ENCODE peak calls at places on chromosomes 16 and 17, in ten cellular contexts. G is AG10803; Y is mammary epithelial cell; T is NCI-H345; M is stimulated activated CD4-positive, alpha-beta T cell treated with anti-CD3 and anti-CD28 coated beads, TNF-alpha, amount 100 ng/mL, for 24 hours; B is HTR-8/SVneo; C is T-helper 1 cell; S is GM12892; N is heart right ventricle; X is smooth muscle cell of the brain vasculature. P is an unnamed sample.
A peak's percentile ranks its signal among the peaks of the same experiment; 100 is the strongest.

GRCh38 chr17:48412841-48413240 is 17.2 kb downstream of the SKAP1 start:
- DNase-seq in G (no peak), Y (peak; percentile 8), T (no peak), M (no peak), B (no peak), C (no peak), S (no peak), N (no peak), X (no peak), P (no peak)

GRCh38 chr16:88401604-88402246 is 19.0 kb downstream of the ZNF469 start:
- DNase-seq in G (no peak), Y (no peak), T (no peak), M (no peak), B (no peak), C (no peak), S (no peak), N (no peak), X (no peak), P (no peak)

GRCh38 chr16:87099001-87099740 is 218.0 kb downstream of the C16orf95 start:
- DNase-seq in G (no peak), Y (no peak), T (no peak), M (no peak), B (no peak), C (no peak), S (no peak), N (no peak), X (no peak), P (no peak)

GRCh38 chr17:35315283-35315682 is 58.1 kb downstream of the SLFN11 start:
- DNase-seq in G (peak; percentile 91), Y (peak; percentile 90), T (no peak), M (no peak), B (peak; percentile 54), C (no peak), S (no peak), N (peak; percentile 18), X (no peak), P (no peak)

GRCh38 chr17:44409309-44410028 is 20.0 kb upstream of the ITGA2B start:
- DNase-seq in G (no peak), Y (no peak), T (no peak), M (no peak), B (no peak), C (no peak), S (no peak), N (no peak), X (no peak), P (no peak)

GRCh38 chr16:55495616-55496289 is 13.1 kb upstream of the LPCAT2 start:
- DNase-seq in G (peak; percentile 93), Y (peak; percentile 77), T (no peak), M (no peak), B (no peak), C (no peak), S (no peak), N (no peak), X (no peak), P (no peak)

GRCh38 chr16:23182675-23183485 is at the start of gene SCNN1G:
- DNase-seq in G (no peak), Y (peak; percentile 12), T (peak; percentile 54), M (no peak), B (no peak), C (no peak), S (no peak), N (peak; percentile 27), X (no peak), P (no peak)

GRCh38 chr17:81869221-81870154 is 1.6 kb downstream of the ARHGDIA start:
- DNase-seq in G (peak; percentile 31), Y (no peak), T (no peak), M (no peak), B (no peak), C (no peak), S (peak; percentile 78), N (peak; percentile 58), X (no peak), P (no peak)

GRCh38 chr17:36117505-36118382 is 14.1 kb downstream of the CCL4 start:
- DNase-seq in G (no peak), Y (no peak), T (no peak), M (peak; percentile 32), B (no peak), C (no peak), S (no peak), N (no peak), X (no peak), P (no peak)

GRCh38 chr16:57045694-57046381 is 46.5 kb upstream of the CPNE2 start:
- DNase-seq in G (peak; percentile 62), Y (no peak), T (no peak), M (no peak), B (peak; percentile 77), C (no peak), S (peak; percentile 47), N (peak; percentile 73), X (peak; percentile 35), P (peak; percentile 62)

GRCh38 chr17:68740555-68741447 is 139.6 kb upstream of the FAM20A start:
- DNase-seq in G (no peak), Y (no peak), T (no peak), M (no peak), B (no peak), C (no peak), S (no peak), N (no peak), X (no peak), P (no peak)

GRCh38 chr16:73068546-73069401 is 20.8 kb upstream of the ZFHX3 start:
- DNase-seq in G (peak; percentile 92), Y (peak; percentile 85), T (peak; percentile 27), M (no peak), B (peak; percentile 83), C (no peak), S (no peak), N (peak; percentile 57), X (no peak), P (no peak)

GRCh38 chr16:59604331-59604730 is 870.2 kb upstream of the GOT2 start:
- DNase-seq in G (peak; percentile 59), Y (peak; percentile 39), T (no peak), M (no peak), B (no peak), C (no peak), S (no peak), N (no peak), X (no peak), P (no peak)

GRCh38 chr17:48747445-48748363 is 19.2 kb upstream of the HOXB13 start:
- DNase-seq in G (no peak), Y (no peak), T (no peak), M (no peak), B (no peak), C (no peak), S (no peak), N (no peak), X (no peak), P (no peak)

GRCh38 chr17:42028791-42029127 is 8.9 kb downstream of the NKIRAS2 start:
- DNase-seq in G (no peak), Y (no peak), T (no peak), M (no peak), B (no peak), C (no peak), S (no peak), N (no peak), X (no peak), P (no peak)

GRCh38 chr16:11251525-11252481 is 4.2 kb downstream of the SOCS1 start:
- DNase-seq in G (peak; percentile 61), Y (no peak), T (no peak), M (peak; percentile 73), B (no peak), C (peak; percentile 58), S (no peak), N (no peak), X (no peak), P (no peak)

GRCh38 chr17:62597920-62598319 is 29.6 kb upstream of the MRC2 start:
- DNase-seq in G (peak; percentile 78), Y (no peak), T (no peak), M (no peak), B (no peak), C (no peak), S (no peak), N (no peak), X (no peak), P (no peak)

GRCh38 chr16:75750516-75750915 is 24.2 kb upstream of the CPHXL start:
- DNase-seq in G (no peak), Y (no peak), T (no peak), M (no peak), B (no peak), C (no peak), S (no peak), N (no peak), X (no peak), P (no peak)

GRCh38 chr16:55033225-55034156 is 102.8 kb downstream of the IRX5 start:
- DNase-seq in G (no peak), Y (no peak), T (no peak), M (no peak), B (no peak), C (no peak), S (no peak), N (no peak), X (no peak), P (no peak)

GRCh38 chr17:44930667-44931066 is 15.4 kb upstream of the GFAP start:
- DNase-seq in G (no peak), Y (no peak), T (no peak), M (no peak), B (no peak), C (no peak), S (no peak), N (no peak), X (no peak), P (no peak)

GRCh38 chr16:88597856-88598491 is 27.8 kb downstream of the ZC3H18 start:
- DNase-seq in G (no peak), Y (no peak), T (no peak), M (no peak), B (no peak), C (no peak), S (no peak), N (no peak), X (no peak), P (no peak)

GRCh38 chr17:75526555-75527270 is 1.2 kb downstream of the LLGL2 start:
- DNase-seq in G (no peak), Y (no peak), T (no peak), M (no peak), B (no peak), C (no peak), S (no peak), N (no peak), X (no peak), P (no peak)

GRCh38 chr17:79377230-79377790 is 233.5 kb downstream of the RBFOX3 start:
- DNase-seq in G (no peak), Y (no peak), T (no peak), M (no peak), B (no peak), C (no peak), S (no peak), N (no peak), X (no peak), P (no peak)

GRCh38 chr17:44170499-44171201 is at the start of gene ASB16:
- DNase-seq in G (peak; percentile 25), Y (no peak), T (no peak), M (no peak), B (no peak), C (no peak), S (no peak), N (peak; percentile 52), X (no peak), P (no peak)

GRCh38 chr16:2692948-2693651 is 10.8 kb downstream of the KCTD5 start:
- DNase-seq in G (no peak), Y (no peak), T (no peak), M (no peak), B (no peak), C (no peak), S (no peak), N (peak; percentile 17), X (no peak), P (peak; percentile 81)